ENCODE peak calls at places on chromosomes 5 and 9, in seven cellular contexts. G, A, D, S, K, N and X are unnamed samples.
A peak's percentile ranks its signal among the peaks of the same experiment; 100 is the strongest.

GRCh38 chr5:181282874-181283273 is 21.9 kb upstream of the TRIM52 start:
- DNase-seq in S (no peak), N (no peak), K (no peak), D (no peak), A (no peak), G (no peak), X (no peak)

GRCh38 chr9:36772449-36773370 is 200.0 kb downstream of the MELK start:
- DNase-seq in A (no peak), S (no peak), K (peak; percentile 6), D (no peak), G (no peak), N (no peak), X (no peak)

GRCh38 chr5:157516016-157516415 is 56.0 kb downstream of the NIPAL4 start:
- DNase-seq in A (no peak), S (no peak), D (peak; percentile 53), G (no peak), K (peak; percentile 37), N (peak; percentile 61), X (no peak)

GRCh38 chr9:99601506-99601905 is 220.2 kb upstream of the NR4A3 start:
- DNase-seq in N (no peak), S (no peak), G (no peak), D (no peak), A (no peak), K (no peak), X (no peak)

GRCh38 chr5:153968761-153969562 is 69.7 kb downstream of the FAM114A2 start:
- DNase-seq in N (no peak), D (no peak), A (no peak), S (no peak), G (peak; percentile 25), K (no peak), X (no peak)

GRCh38 chr9:14670718-14671117 is 22.5 kb downstream of the ZDHHC21 start:
- DNase-seq in N (no peak), K (no peak), A (no peak), S (no peak), G (no peak), D (no peak), X (no peak)

GRCh38 chr5:74539986-74540385 is 100.5 kb downstream of the ENC1 start:
- DNase-seq in N (no peak), D (no peak), G (no peak), A (no peak), K (no peak), S (no peak), X (no peak)

GRCh38 chr9:93884808-93885207 is 70.3 kb downstream of the BARX1 start:
- DNase-seq in N (no peak), S (no peak), A (no peak), D (no peak), K (no peak), G (no peak), X (no peak)

GRCh38 chr9:2991292-2991691 is 147.4 kb upstream of the PUM3 start:
- DNase-seq in A (no peak), N (no peak), S (no peak), G (no peak), D (no peak), K (no peak), X (no peak)

GRCh38 chr5:80934751-80935150 is 25.4 kb upstream of the RASGRF2 start:
- DNase-seq in G (no peak), D (no peak), K (no peak), N (no peak), S (no peak), A (no peak), X (no peak)

GRCh38 chr5:120507197-120507596 is 43.1 kb downstream of the PRR16 start:
- DNase-seq in N (no peak), K (no peak), G (no peak), A (no peak), S (no peak), D (no peak), X (no peak)
- H3K4me3 ChIP-seq in N (no peak overlapping the region), K (no peak overlapping the region), G (no peak overlapping the region), A (no peak overlapping the region), S (no peak overlapping the region), D (no peak overlapping the region), X (no peak overlapping the region)

GRCh38 chr5:150757087-150757649 is 1.6 kb downstream of the DCTN4 start:
- DNase-seq in G (no peak), N (no peak), A (no peak), D (no peak), K (no peak), S (no peak), X (no peak)
- H3K4me3 ChIP-seq in G (no peak overlapping the region), N (peak overlapping the region; percentile 84), A (no peak overlapping the region), D (peak overlapping the region; percentile 88), K (peak overlapping the region; percentile 65), S (no peak overlapping the region), X (peak overlapping the region; percentile 86)

GRCh38 chr5:177313561-177314259 is 2.0 kb upstream of the MXD3 start:
- DNase-seq in G (no peak), A (no peak), N (no peak), D (no peak), S (peak; percentile 33), K (no peak), X (no peak)
- H3K4me3 ChIP-seq in G (no peak overlapping the region), A (no peak overlapping the region), N (no peak overlapping the region), D (no peak overlapping the region), S (no peak overlapping the region), K (no peak overlapping the region), X (no peak overlapping the region)

GRCh38 chr5:159878988-159879471 is 37.3 kb upstream of the ADRA1B start:
- DNase-seq in S (peak; percentile 67), A (peak; percentile 65), K (no peak), G (peak; percentile 77), D (peak; percentile 39), N (peak; percentile 63), X (peak; percentile 72)
- H3K4me3 ChIP-seq in S (no peak overlapping the region), A (no peak overlapping the region), K (no peak overlapping the region), G (no peak overlapping the region), D (no peak overlapping the region), N (peak overlapping the region; percentile 27), X (no peak overlapping the region)

DNA sequence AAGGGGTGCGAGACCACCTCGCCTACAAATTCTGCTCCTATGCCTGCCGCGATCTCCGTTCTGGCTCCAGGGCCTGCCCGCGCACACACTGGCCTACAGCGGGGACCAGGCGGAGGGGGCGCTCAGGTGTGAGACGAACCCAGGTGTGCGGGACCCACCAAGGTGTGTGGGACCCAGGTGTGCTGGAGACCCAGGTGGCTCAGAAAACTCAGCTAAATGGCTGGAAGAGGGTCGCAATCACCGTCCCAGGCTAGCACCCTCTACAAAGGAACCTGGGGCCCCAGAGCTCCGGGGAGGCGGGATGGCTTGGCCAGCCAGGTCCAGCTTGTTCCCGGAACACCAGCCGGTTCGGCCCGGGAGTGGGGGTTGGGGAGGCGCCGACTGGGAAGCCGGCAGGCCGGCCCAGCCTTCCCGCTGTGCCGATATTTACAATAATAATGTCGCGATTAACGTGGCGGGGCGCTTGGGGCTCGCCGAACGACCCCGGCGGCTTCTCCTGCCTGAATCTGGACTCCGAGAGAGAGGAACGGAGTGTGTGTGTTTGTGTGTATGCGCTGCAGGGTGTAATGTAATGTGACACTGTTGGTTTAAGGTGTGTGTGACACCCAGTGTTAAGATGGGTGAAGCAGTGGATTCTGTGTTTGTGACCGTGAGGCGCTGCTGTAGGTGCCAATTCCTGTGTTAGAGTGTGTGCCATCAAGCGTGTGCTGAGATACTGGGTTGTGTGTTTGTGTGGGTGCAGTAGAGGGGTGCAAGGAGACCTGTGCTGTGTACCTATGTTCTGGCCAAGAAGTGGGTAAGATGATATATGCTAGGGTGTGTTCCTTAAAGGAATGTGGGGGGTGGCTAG is 1.4 kb downstream of the PCDH1 start:
- DNase-seq in N (no peak), D (no peak), G (peak; percentile 86), S (no peak), A (no peak), K (no peak), X (no peak)
- H3K4me3 ChIP-seq in N (no peak overlapping the region), D (no peak overlapping the region), G (peak overlapping the region; percentile 61), S (peak overlapping the region; percentile 43), A (peak overlapping the region; percentile 72), K (no peak overlapping the region), X (peak overlapping the region; percentile 83)

GRCh38 chr9:138120072-138120471 is 242.5 kb downstream of the CACNA1B start:
- DNase-seq in G (no peak), D (no peak), A (no peak), K (no peak), N (no peak), S (no peak), X (no peak)
- H3K4me3 ChIP-seq in G (no peak overlapping the region), D (no peak overlapping the region), A (no peak overlapping the region), K (no peak overlapping the region), N (no peak overlapping the region), S (no peak overlapping the region), X (no peak overlapping the region)

GRCh38 chr5:16508730-16509531 is 43.3 kb upstream of the ZNF622 start:
- DNase-seq in S (peak; percentile 40), D (no peak), N (no peak), K (no peak), A (peak; percentile 69), G (peak; percentile 91), X (peak; percentile 78)

GRCh38 chr5:16505140-16505891 is 39.7 kb upstream of the ZNF622 start:
- DNase-seq in K (no peak), A (no peak), S (no peak), N (no peak), D (no peak), G (no peak), X (no peak)

GRCh38 chr5:16504571-16504970 is 39.0 kb upstream of the ZNF622 start:
- DNase-seq in D (no peak), A (no peak), N (no peak), G (peak; percentile 10), K (no peak), S (no peak), X (no peak)

GRCh38 chr5:16507716-16508115 is 42.1 kb upstream of the ZNF622 start:
- DNase-seq in A (no peak), S (no peak), D (no peak), G (no peak), N (peak; percentile 5), K (no peak), X (no peak)

DNA sequence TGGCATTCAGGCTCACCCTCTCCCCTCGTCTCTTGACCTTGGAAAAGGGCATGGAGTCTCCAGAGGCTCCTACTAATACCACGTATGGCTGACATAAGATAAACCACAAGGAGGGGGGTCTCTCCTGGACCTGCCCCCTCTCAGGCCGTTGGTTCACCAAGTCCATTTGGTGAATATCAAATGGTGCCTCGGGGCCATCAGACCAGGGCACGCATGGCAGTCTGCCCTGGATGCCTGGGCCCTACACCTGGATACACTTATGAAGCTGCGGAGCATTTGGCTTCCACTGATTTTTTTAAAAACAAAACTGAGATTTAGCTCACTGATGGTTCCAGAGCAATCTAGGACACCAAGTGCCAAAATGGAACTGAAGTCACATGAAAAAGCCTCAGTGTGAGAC is 40.3 kb upstream of the ZNF622 start:
- DNase-seq in G (no peak), A (no peak), K (no peak), S (no peak), N (no peak), D (no peak), X (no peak)
- H3K4me3 ChIP-seq in G (no peak overlapping the region), A (no peak overlapping the region), K (no peak overlapping the region), S (no peak overlapping the region), N (no peak overlapping the region), D (no peak overlapping the region), X (peak overlapping the region; percentile 65)